ENCODE peak calls at places on chromosomes 5 and 9, in nine cellular contexts. A is activated CD4-positive, alpha-beta T cell treated with anti-CD3 and anti-CD28 coated beads for 24 hours; I is cerebellum; D is naive B cell; F is M059J; P is GM10248; V is WTC11; N is brain microvascular endothelial cell; G is activated CD8-positive, alpha-beta memory T cell treated with anti-CD3 and anti-CD28 coated beads for 4 hours. L is an unnamed sample.

GRCh38 chr9:82342046-82342445 is 353.5 kb downstream of the SPATA31D1 start:
- DNase-seq in D (no peak), A (no peak), I (no peak), N (no peak), V (no peak), P (no peak), G (no peak), F (no peak), L (no peak)

GRCh38 chr5:13536921-13537320 is 407.6 kb downstream of the DNAH5 start:
- DNase-seq in G (no peak), I (no peak), F (no peak), A (no peak), N (no peak), D (no peak), P (no peak), V (no peak), L (no peak)

GRCh38 chr9:130794923-130795495 is 40.0 kb upstream of the ABL1 start:
- DNase-seq in V (no peak), N (no peak), G (no peak), F (no peak), P (no peak), D (no peak), A (no peak), I (no peak), L (no peak)

GRCh38 chr5:19734706-19735240 is 253.2 kb downstream of the CDH18 start:
- DNase-seq in N (no peak), G (no peak), I (no peak), D (no peak), V (no peak), A (no peak), F (peak), P (no peak), L (no peak)

GRCh38 chr9:123561055-123561454 is 205.1 kb downstream of the CRB2 start:
- DNase-seq in N (no peak), P (no peak), A (no peak), V (peak), I (no peak), D (no peak), G (no peak), F (no peak), L (no peak)

GRCh38 chr5:39415186-39415585 is 9.6 kb downstream of the DAB2 start:
- DNase-seq in N (no peak), I (no peak), P (no peak), A (no peak), G (no peak), F (no peak), D (no peak), V (no peak), L (no peak)

GRCh38 chr5:150778517-150779396 is at the start of gene SMIM3:
- DNase-seq in P (peak), G (peak), D (peak), A (peak), V (peak), I (peak), F (peak), N (peak), L (peak)

GRCh38 chr9:130896233-130897012 is at the start of gene QRFP:
- DNase-seq in A (no peak), I (no peak), V (no peak), G (no peak), P (no peak), N (no peak), F (no peak), D (no peak), L (no peak)

GRCh38 chr5:51488803-51489642 is 105.8 kb downstream of the ISL1 start:
- DNase-seq in I (no peak), F (no peak), G (no peak), P (no peak), D (no peak), N (no peak), V (no peak), A (no peak), L (no peak)

GRCh38 chr9:83067579-83067978 is 4.6 kb upstream of the RASEF start:
- DNase-seq in P (no peak), D (no peak), V (no peak), I (no peak), A (no peak), N (no peak), F (no peak), G (no peak), L (no peak)

GRCh38 chr9:69637801-69638200 is 34.4 kb downstream of the APBA1 start:
- DNase-seq in I (no peak), A (no peak), N (peak), F (peak), G (no peak), V (no peak), D (no peak), P (no peak), L (no peak)

GRCh38 chr9:88747768-88748167 is 212.8 kb downstream of the NXNL2 start:
- DNase-seq in N (peak), A (no peak), I (no peak), G (no peak), V (no peak), D (no peak), P (no peak), F (peak), L (no peak)

GRCh38 chr9:113636165-113636564 is 172.6 kb downstream of the RGS3 start:
- DNase-seq in N (peak), V (peak), I (no peak), P (no peak), A (no peak), G (no peak), F (no peak), D (no peak), L (no peak)

GRCh38 chr5:167967494-167968180 is 323.8 kb upstream of the WWC1 start:
- DNase-seq in N (no peak), A (no peak), V (no peak), G (no peak), D (no peak), I (no peak), P (no peak), F (peak), L (no peak)

GRCh38 chr9:107805198-107805597 is 315.6 kb upstream of the KLF4 start:
- DNase-seq in P (no peak), D (no peak), A (no peak), I (no peak), V (no peak), G (no peak), F (no peak), N (no peak), L (no peak)

GRCh38 chr9:71929791-71930440 is 18.5 kb downstream of the C9orf85 start:
- DNase-seq in I (no peak), F (peak), A (no peak), D (no peak), G (no peak), N (no peak), V (no peak), P (no peak), L (no peak)

GRCh38 chr5:172496671-172497371 is 42.5 kb upstream of the SH3PXD2B start:
- DNase-seq in N (peak), F (peak), A (no peak), G (no peak), P (no peak), D (no peak), I (peak), V (no peak), L (no peak)

GRCh38 chr5:80216753-80217596 is 38.9 kb downstream of the SERINC5 start:
- DNase-seq in I (peak), V (no peak), P (no peak), N (no peak), D (no peak), A (no peak), G (no peak), F (peak), L (peak)

GRCh38 chr5:135576075-135576599 is 2.7 kb downstream of the CXCL14 start:
- DNase-seq in P (no peak), D (no peak), I (no peak), N (peak), G (no peak), F (peak), A (no peak), V (no peak), L (no peak)

GRCh38 chr5:128213340-128213739 is 129.8 kb downstream of the SLC12A2 start:
- DNase-seq in I (peak), G (no peak), F (peak), P (no peak), N (peak), V (peak), A (peak), D (no peak), L (peak)

GRCh38 chr5:55407059-55407684 is 99.4 kb downstream of the MTREX start:
- DNase-seq in D (no peak), G (no peak), I (peak), A (no peak), F (peak), V (no peak), P (no peak), N (peak), L (peak)

GRCh38 chr5:157949520-157949919 is 90.6 kb upstream of the CLINT1 start:
- DNase-seq in F (no peak), N (no peak), D (no peak), G (no peak), V (no peak), A (no peak), P (no peak), I (no peak), L (no peak)

GRCh38 chr5:117812866-117813265 is 1175.5 kb downstream of the DTWD2 start:
- DNase-seq in G (no peak), V (no peak), D (no peak), F (no peak), N (no peak), A (no peak), I (no peak), P (no peak), L (no peak)

GRCh38 chr9:136544549-136545064 is 1.2 kb downstream of the NOTCH1 start:
- DNase-seq in A (peak), N (no peak), F (no peak), D (peak), I (peak), G (no peak), P (peak), V (no peak), L (peak)

GRCh38 chr5:179438041-179438441 is 92.8 kb upstream of the ADAMTS2 start:
- DNase-seq in A (no peak), I (no peak), N (no peak), D (no peak), F (no peak), V (no peak), G (no peak), P (no peak), L (no peak)

GRCh38 chr9:131095666-131096489 is 453 bp upstream of the AIF1L start:
- DNase-seq in N (no peak), G (no peak), F (no peak), A (peak), P (no peak), I (peak), V (peak), D (no peak), L (peak)